ENCODE peak calls at places on chromosomes 7 and 10, in four cellular contexts. P is heart right ventricle, K is lower lobe of right lung, L is cardiac muscle cell. E is an unnamed sample. For H3K4me1 and H3K9me3, the result is how much of the 10 kb centered on the place peaks cover.

GRCh38 chr10:49663596-49663995 is 15.9 kb upstream of the C10orf53 start:
- DNase-seq in P (no peak), K (no peak), L (no peak), E (no peak)

GRCh38 chr7:151166629-151167196 is 781 bp downstream of the GBX1 start:
- DNase-seq in P (no peak), K (no peak), L (no peak), E (no peak)

GRCh38 chr7:108848486-108848885 is 278.8 kb downstream of the DNAJB9 start:
- DNase-seq in P (no peak), K (no peak), L (no peak), E (no peak)

GRCh38 chr10:77829356-77829755 is 97.2 kb downstream of the DLG5 start:
- DNase-seq in P (no peak), K (no peak), L (no peak), E (no peak)

GRCh38 chr10:17238445-17239275 is 10.6 kb downstream of the VIM start:
- DNase-seq in P (no peak), K (no peak), L (peak), E (no peak)

GRCh38 chr10:35565602-35566061 is 39.5 kb upstream of the GJD4 start:
- DNase-seq in P (peak), K (no peak), L (peak), E (no peak)

GRCh38 chr7:150417239-150417638 is 33.2 kb upstream of the GIMAP8 start:
- DNase-seq in P (no peak), K (no peak), L (no peak), E (no peak)

GRCh38 chr10:78320990-78321389 is 287.3 kb downstream of the RPS24 start:
- DNase-seq in P (no peak), K (no peak), L (no peak), E (no peak)

GRCh38 chr10:126090911-126091728 is 194.8 kb downstream of the FANK1 start:
- DNase-seq in P (no peak), K (no peak), L (peak), E (no peak)

GRCh38 chr7:96143495-96144259 is 178.2 kb downstream of the SLC25A13 start:
- DNase-seq in P (no peak), K (no peak), L (no peak), E (no peak)

GRCh38 chr7:151599401-151600227 is 79.9 kb upstream of the RHEB start:
- DNase-seq in P (no peak), K (no peak), L (peak), E (no peak)

GRCh38 chr10:32556996-32557395 is 111.1 kb downstream of the CCDC7 start:
- DNase-seq in P (no peak), K (no peak), L (no peak), E (no peak)
- H3K4me1 ChIP-seq in P (under half), K (under half), L (under half), E (under half)

GRCh38 chr7:18461785-18462467 is 33.6 kb upstream of the HDAC9 start:
- DNase-seq in P (no peak), K (no peak), L (no peak), E (no peak)
- H3K9me3 ChIP-seq in P (under half), K (under half), L (under half), E (under half)

DNA sequence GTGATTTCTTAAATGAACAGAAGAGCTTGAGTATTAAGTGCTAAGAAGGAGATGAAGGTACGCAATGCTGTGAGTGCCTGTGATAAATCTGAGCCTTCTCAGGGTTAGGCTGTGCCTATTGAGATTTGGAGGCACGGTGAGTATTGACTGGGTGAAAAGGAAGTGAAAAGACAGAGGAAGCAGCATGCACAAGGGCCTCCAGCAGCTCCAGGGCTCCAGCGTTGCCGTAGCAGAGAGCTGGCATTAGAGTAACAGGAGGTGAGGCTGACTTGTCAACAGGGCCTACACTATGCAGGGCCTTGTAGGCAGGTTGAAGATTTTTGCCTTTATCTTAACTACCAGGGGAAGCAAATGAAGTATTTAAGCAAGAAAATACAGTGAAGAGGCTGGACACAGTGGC is 54.1 kb upstream of the PDCD4 start:
- DNase-seq in P (no peak), K (no peak), L (no peak), E (no peak)
- H3K4me1 ChIP-seq in P (half or more), K (under half), L (half or more), E (under half)

DNA sequence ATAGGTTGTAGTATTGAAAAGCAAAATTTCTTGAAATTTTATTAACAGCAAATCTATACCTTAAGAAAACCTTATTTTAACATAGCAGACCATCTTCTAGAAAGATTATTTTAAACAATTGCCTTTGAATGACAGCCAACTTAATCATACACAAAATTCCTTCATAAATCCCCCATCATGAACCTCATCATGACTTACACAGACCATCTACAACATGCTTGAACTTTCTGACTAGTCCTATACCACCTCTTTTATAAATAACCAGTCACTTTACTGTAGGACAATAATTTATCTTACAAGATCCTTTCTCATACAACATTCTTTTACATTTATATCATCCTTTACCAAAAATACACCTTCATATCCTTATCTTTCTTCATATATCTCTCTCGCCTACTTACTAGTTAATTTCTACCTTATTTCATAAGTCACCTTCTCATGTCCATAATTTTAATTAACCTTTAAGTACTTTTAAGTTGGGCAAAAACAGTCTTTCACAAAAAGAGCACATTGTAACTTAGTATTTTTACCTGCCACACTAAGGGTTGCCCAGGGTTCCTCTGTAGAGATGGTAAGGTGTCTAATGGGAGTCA is 16.6 kb upstream of the PTN start:
- DNase-seq in P (no peak), K (no peak), L (no peak), E (no peak)
- H3K9me3 ChIP-seq in P (under half), K (under half), L (under half), E (under half)

DNA sequence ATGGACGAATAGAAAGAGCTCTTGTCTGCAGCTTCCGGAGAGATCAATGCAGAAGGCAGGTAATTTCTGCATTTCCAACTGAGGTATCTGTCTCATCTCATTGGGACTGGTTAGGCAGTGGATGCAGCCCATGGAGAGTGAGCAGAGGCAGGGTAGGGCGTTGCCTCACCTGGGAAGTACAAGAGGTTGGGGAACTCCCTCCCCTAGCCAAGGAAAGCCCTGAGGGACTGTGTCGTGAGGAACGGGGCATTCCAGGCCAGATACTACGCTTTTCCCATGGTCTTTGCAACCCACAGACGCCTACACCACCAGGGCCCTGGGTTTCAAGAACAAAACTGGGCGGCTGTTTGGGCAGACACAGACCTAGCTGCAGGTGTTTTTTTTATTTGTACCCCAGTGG is 186.3 kb downstream of the ETV1 start:
- DNase-seq in P (no peak), K (no peak), L (no peak), E (no peak)
- H3K4me1 ChIP-seq in P (under half), K (under half), L (under half), E (under half)

E was measured in breast epithelium.